ENCODE peak calls at places on chromosomes 12 and 14, in seven cellular contexts. One of them, this sample, is unnamed.

GRCh38 chr14:49418789-49419188 is 167.4 kb downstream of the RPS29 start:
- ATAC-seq in Right ventricle myocardium superior: no peak
- ATAC-seq in HepG2: no peak
- ATAC-seq in mucosa of descending colon: no peak
- ATAC-seq in naive thymus-derived CD4-positive, alpha-beta T cell: no peak
- ATAC-seq in left lung: no peak
- ATAC-seq in right cardiac atrium: no peak
- ATAC-seq in this sample: no peak

GRCh38 chr12:69952890-69953289 is 127.9 kb downstream of the MYRFL start:
- ATAC-seq in Right ventricle myocardium superior: no peak
- ATAC-seq in HepG2: no peak
- ATAC-seq in mucosa of descending colon: no peak
- ATAC-seq in naive thymus-derived CD4-positive, alpha-beta T cell: no peak
- ATAC-seq in left lung: no peak
- ATAC-seq in right cardiac atrium: no peak
- ATAC-seq in this sample: no peak

GRCh38 chr12:101616027-101616494 is 21.3 kb downstream of the MYBPC1 start:
- ATAC-seq in Right ventricle myocardium superior: peak; percentile 70
- ATAC-seq in HepG2: peak; percentile 68
- ATAC-seq in mucosa of descending colon: peak; percentile 89
- ATAC-seq in naive thymus-derived CD4-positive, alpha-beta T cell: peak; percentile 49
- ATAC-seq in left lung: peak; percentile 73
- ATAC-seq in right cardiac atrium: peak; percentile 37
- ATAC-seq in this sample: peak; percentile 37

GRCh38 chr12:12636641-12637040 is 25.0 kb downstream of the CREBL2 start:
- ATAC-seq in Right ventricle myocardium superior: no peak
- ATAC-seq in HepG2: no peak
- ATAC-seq in mucosa of descending colon: no peak
- ATAC-seq in naive thymus-derived CD4-positive, alpha-beta T cell: no peak
- ATAC-seq in left lung: no peak
- ATAC-seq in right cardiac atrium: no peak
- ATAC-seq in this sample: peak; percentile 35

GRCh38 chr12:6123258-6123657 is 1.2 kb downstream of the VWF start:
- ATAC-seq in Right ventricle myocardium superior: no peak
- ATAC-seq in HepG2: no peak
- ATAC-seq in mucosa of descending colon: no peak
- ATAC-seq in naive thymus-derived CD4-positive, alpha-beta T cell: no peak
- ATAC-seq in left lung: no peak
- ATAC-seq in right cardiac atrium: no peak
- ATAC-seq in this sample: no peak

GRCh38 chr12:21613931-21614330 is 9.3 kb upstream of the GYS2 start:
- ATAC-seq in Right ventricle myocardium superior: no peak
- ATAC-seq in HepG2: peak; percentile 40
- ATAC-seq in mucosa of descending colon: no peak
- ATAC-seq in naive thymus-derived CD4-positive, alpha-beta T cell: no peak
- ATAC-seq in left lung: no peak
- ATAC-seq in right cardiac atrium: no peak
- ATAC-seq in this sample: no peak

GRCh38 chr12:126397071-126397571 is 1331.9 kb downstream of the AACS start:
- ATAC-seq in Right ventricle myocardium superior: peak; percentile 67
- ATAC-seq in HepG2: no peak
- ATAC-seq in mucosa of descending colon: peak; percentile 13
- ATAC-seq in naive thymus-derived CD4-positive, alpha-beta T cell: no peak
- ATAC-seq in left lung: no peak
- ATAC-seq in right cardiac atrium: peak; percentile 28
- ATAC-seq in this sample: peak; percentile 58

GRCh38 chr12:109863961-109864712 is 16.2 kb downstream of the GLTP start:
- ATAC-seq in Right ventricle myocardium superior: peak; percentile 71
- ATAC-seq in HepG2: peak; percentile 96
- ATAC-seq in mucosa of descending colon: peak; percentile 84
- ATAC-seq in naive thymus-derived CD4-positive, alpha-beta T cell: peak; percentile 78
- ATAC-seq in left lung: peak; percentile 91
- ATAC-seq in right cardiac atrium: peak; percentile 79
- ATAC-seq in this sample: peak; percentile 78

GRCh38 chr12:29041621-29042020 is 107.5 kb upstream of the FAR2 start:
- ATAC-seq in Right ventricle myocardium superior: no peak
- ATAC-seq in HepG2: no peak
- ATAC-seq in mucosa of descending colon: peak; percentile 92
- ATAC-seq in naive thymus-derived CD4-positive, alpha-beta T cell: no peak
- ATAC-seq in left lung: no peak
- ATAC-seq in right cardiac atrium: no peak
- ATAC-seq in this sample: no peak

GRCh38 chr14:72924332-72924731 is 1.9 kb upstream of the DCAF4 start:
- ATAC-seq in Right ventricle myocardium superior: no peak
- ATAC-seq in HepG2: no peak
- ATAC-seq in mucosa of descending colon: no peak
- ATAC-seq in naive thymus-derived CD4-positive, alpha-beta T cell: no peak
- ATAC-seq in left lung: no peak
- ATAC-seq in right cardiac atrium: no peak
- ATAC-seq in this sample: no peak

This sample was measured in esophagus mucosa.